ENCODE peak calls at places on chromosomes 12 and 14, in eight cellular contexts. H is aorta, U is adipocyte, V is cardiac muscle cell, K is GM23248, L is adrenal gland, B is breast epithelium, G is IMR-90. C is an unnamed sample.

GRCh38 chr12:58349161-58349560 is 407.8 kb downstream of the ATP23 start:
- DNase-seq in H (no peak), U (no peak), V (peak; percentile 54), K (no peak), L (no peak), B (no peak), G (peak; percentile 26), C (no peak)

GRCh38 chr14:99791476-99792283 is 1.5 kb upstream of the EML1 start:
- DNase-seq in H (no peak), U (no peak), V (peak; percentile 26), K (no peak), L (no peak), B (no peak), G (no peak), C (no peak)

GRCh38 chr14:96903444-96904023 is 106.4 kb downstream of the VRK1 start:
- DNase-seq in H (no peak), U (peak; percentile 1), V (no peak), K (no peak), L (no peak), B (no peak), G (no peak), C (no peak)

GRCh38 chr12:45322810-45323209 is 106.9 kb downstream of the ANO6 start:
- DNase-seq in H (no peak), U (no peak), V (no peak), K (no peak), L (no peak), B (no peak), G (no peak), C (no peak)

GRCh38 chr12:105706321-105706972 is 376.0 kb downstream of the C12orf75 start:
- DNase-seq in H (peak; percentile 81), U (peak; percentile 63), V (no peak), K (peak; percentile 63), L (peak; percentile 65), B (no peak), G (peak; percentile 70), C (peak; percentile 44)

GRCh38 chr12:53096089-53096741 is 1.3 kb upstream of the IGFBP6 start:
- DNase-seq in H (peak; percentile 92), U (peak; percentile 93), V (peak; percentile 85), K (peak; percentile 95), L (peak; percentile 65), B (no peak), G (peak; percentile 65), C (no peak)

GRCh38 chr12:125878483-125878882 is 813.2 kb downstream of the AACS start:
- DNase-seq in H (no peak), U (no peak), V (no peak), K (no peak), L (no peak), B (no peak), G (no peak), C (no peak)

GRCh38 chr12:80763874-80764273 is 47.2 kb downstream of the MYF5 start:
- DNase-seq in H (no peak), U (peak; percentile 86), V (peak; percentile 73), K (peak; percentile 60), L (no peak), B (no peak), G (peak; percentile 66), C (peak; percentile 55)

GRCh38 chr14:63438065-63438757 is 105.0 kb downstream of the PPP2R5E start:
- DNase-seq in H (peak; percentile 77), U (peak; percentile 91), V (peak; percentile 98), K (peak; percentile 94), L (peak; percentile 88), B (peak; percentile 77), G (peak; percentile 92), C (peak; percentile 2)

DNA sequence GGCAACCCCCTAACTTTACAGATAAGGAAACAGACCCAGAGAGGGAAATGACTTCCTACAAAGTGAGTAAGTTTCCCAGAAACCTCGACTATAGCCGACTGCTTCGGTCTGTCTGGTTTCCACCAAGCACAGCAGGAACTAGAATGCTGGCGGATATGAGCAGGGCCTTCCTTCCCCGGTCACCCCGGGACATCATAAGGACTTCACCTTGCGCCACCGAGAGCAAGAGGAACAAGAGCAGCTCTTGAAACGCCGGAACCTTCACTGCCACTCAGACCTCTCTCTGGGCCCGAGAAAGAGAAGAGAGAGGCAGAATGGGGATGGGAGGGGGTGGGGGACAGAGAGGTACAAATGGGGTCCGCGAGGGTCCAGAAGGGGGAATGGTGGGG is 29.4 kb upstream of the GPR68 start:
- DNase-seq in H (no peak), U (no peak), V (no peak), K (no peak), L (no peak), B (no peak), G (no peak), C (no peak)
- H3K4me1 ChIP-seq in H (no peaks in the 10 kb centered on the region), U (peaks cover 15% of the 10 kb centered on the region), V (no peaks in the 10 kb centered on the region), K (peaks cover 8% of the 10 kb centered on the region), L (peaks cover 11% of the 10 kb centered on the region), B (no peaks in the 10 kb centered on the region), G (no peaks in the 10 kb centered on the region), C (no peaks in the 10 kb centered on the region)

GRCh38 chr12:77734489-77734888 is 96.2 kb upstream of the NAV3 start:
- DNase-seq in H (no peak), U (peak; percentile 79), V (peak; percentile 53), K (peak; percentile 71), L (peak; percentile 80), B (no peak), G (peak; percentile 38), C (no peak)
- H3K4me1 ChIP-seq in H (no peaks in the 10 kb centered on the region), U (peaks cover 5% of the 10 kb centered on the region), V (no peaks in the 10 kb centered on the region), K (peaks cover 9% of the 10 kb centered on the region), L (peaks cover 21% of the 10 kb centered on the region), B (no peaks in the 10 kb centered on the region), G (no peaks in the 10 kb centered on the region), C (no peaks in the 10 kb centered on the region)

GRCh38 chr14:104393898-104394605 is 185.5 kb upstream of the C14orf180 start:
- DNase-seq in H (peak; percentile 66), U (no peak), V (no peak), K (no peak), L (peak; percentile 56), B (no peak), G (no peak), C (no peak)
- H3K4me1 ChIP-seq in H (no peaks in the 10 kb centered on the region), U (no peaks in the 10 kb centered on the region), V (no peaks in the 10 kb centered on the region), K (no peaks in the 10 kb centered on the region), L (no peaks in the 10 kb centered on the region), B (no peaks in the 10 kb centered on the region), G (no peaks in the 10 kb centered on the region), C (no peaks in the 10 kb centered on the region)

GRCh38 chr12:14273911-14274306 is 91.6 kb upstream of the ATF7IP start:
- DNase-seq in H (no peak), U (no peak), V (no peak), K (peak; percentile 25), L (no peak), B (no peak), G (peak; percentile 68), C (no peak)
- H3K4me1 ChIP-seq in H (no peaks in the 10 kb centered on the region), U (peaks cover 4% of the 10 kb centered on the region), V (no peaks in the 10 kb centered on the region), K (no peaks in the 10 kb centered on the region), L (no peaks in the 10 kb centered on the region), B (no peaks in the 10 kb centered on the region), G (peaks cover 4% of the 10 kb centered on the region), C (no peaks in the 10 kb centered on the region)

GRCh38 chr14:104694991-104695659 is 5.7 kb downstream of the INF2 start:
- DNase-seq in H (no peak), U (no peak), V (no peak), K (no peak), L (peak; percentile 37), B (no peak), G (no peak), C (no peak)

GRCh38 chr14:104692939-104693315 is 3.5 kb downstream of the INF2 start:
- DNase-seq in H (no peak), U (no peak), V (no peak), K (no peak), L (no peak), B (no peak), G (no peak), C (no peak)

GRCh38 chr14:104694475-104694950 is 5.1 kb downstream of the INF2 start:
- DNase-seq in H (no peak), U (no peak), V (no peak), K (no peak), L (no peak), B (no peak), G (no peak), C (no peak)

GRCh38 chr14:104692261-104692938 is 3.0 kb downstream of the INF2 start:
- DNase-seq in H (no peak), U (no peak), V (no peak), K (no peak), L (no peak), B (no peak), G (no peak), C (no peak)

DNA sequence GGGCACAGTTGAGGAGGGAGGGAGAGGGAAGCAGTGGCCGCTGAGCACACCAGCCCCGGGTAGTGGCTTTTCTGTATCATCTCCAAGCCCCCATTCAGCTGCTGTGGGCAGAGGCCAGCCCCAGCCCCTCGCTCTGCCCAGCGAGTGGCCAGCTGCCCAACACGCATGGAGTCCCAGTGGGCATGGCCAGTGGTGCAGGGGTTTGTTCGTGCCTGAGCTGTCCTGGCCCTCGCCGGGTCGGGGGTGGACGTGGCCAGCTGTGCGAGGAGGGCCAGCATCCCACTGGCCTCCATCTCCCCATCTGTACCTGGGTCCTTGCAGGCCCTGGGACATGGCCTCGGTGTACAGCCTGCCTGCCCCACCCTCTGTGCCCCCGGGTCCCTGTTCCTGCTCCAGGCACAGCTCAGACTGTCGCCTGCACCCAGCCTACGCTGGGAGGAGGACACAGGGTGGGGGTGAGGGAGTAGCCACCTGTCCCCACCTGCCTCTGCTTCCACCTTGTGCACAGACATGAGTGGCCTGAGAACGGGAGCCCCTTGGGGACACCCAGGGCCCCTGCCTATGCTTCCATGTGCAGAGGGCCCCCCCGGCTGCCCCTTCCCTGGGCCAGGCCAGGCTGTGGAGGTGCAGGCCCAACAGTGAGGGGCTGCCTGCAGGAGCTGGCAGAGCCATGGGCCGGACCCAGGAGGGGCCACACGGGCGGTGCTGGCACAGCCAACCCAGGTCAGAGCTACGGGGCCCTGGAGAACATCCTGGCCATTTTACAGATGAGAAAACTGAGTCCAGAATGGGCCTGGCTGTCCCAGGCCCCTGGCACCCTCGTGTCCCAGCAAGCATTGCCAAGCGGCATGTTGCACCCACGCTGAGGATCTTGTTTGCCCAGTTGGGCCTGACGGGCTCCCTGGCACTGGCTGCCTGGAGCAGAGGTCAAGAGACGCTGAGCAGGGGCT is 4.3 kb downstream of the INF2 start:
- DNase-seq in H (no peak), U (no peak), V (no peak), K (no peak), L (no peak), B (no peak), G (no peak), C (no peak)
- H3K4me1 ChIP-seq in H (no peaks in the 10 kb centered on the region), U (peaks cover 55% of the 10 kb centered on the region), V (peaks cover 14% of the 10 kb centered on the region), K (peaks cover 14% of the 10 kb centered on the region), L (peaks cover 76% of the 10 kb centered on the region), B (peaks cover 40% of the 10 kb centered on the region), G (peaks cover 47% of the 10 kb centered on the region), C (peaks cover 49% of the 10 kb centered on the region)

DNA sequence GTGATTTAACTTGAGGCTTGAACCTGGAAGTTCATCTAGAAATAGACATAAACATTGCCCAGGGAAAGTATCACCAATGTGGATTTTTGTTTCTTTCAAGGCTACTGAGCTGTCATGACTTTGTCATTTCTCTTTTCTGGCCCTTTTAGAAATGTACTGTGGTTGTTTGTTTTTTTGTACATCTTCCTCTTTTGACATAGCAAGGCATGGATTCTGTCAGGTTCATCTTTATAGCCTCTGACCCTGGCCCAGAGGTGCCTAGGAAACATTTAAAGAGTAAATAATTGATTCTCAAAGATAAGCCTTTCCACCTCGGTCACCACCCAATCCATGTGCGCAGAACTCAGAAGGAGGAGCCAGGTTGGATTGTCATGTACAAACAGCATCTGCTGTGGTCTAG is 8.6 kb downstream of the CHST11 start:
- DNase-seq in H (no peak), U (no peak), V (no peak), K (no peak), L (no peak), B (no peak), G (no peak), C (no peak)
- H3K4me1 ChIP-seq in H (peaks cover 2% of the 10 kb centered on the region), U (peaks cover 13% of the 10 kb centered on the region), V (peaks cover 25% of the 10 kb centered on the region), K (peaks cover 6% of the 10 kb centered on the region), L (peaks cover 69% of the 10 kb centered on the region), B (no peaks in the 10 kb centered on the region), G (no peaks in the 10 kb centered on the region), C (no peaks in the 10 kb centered on the region)